ENCODE peak calls at places on chromosomes 11 and 22, in ten cellular contexts. P is astrocyte of the cerebellum, U is AG09309, A is adrenal gland, Q is mucosa of descending colon, C is Peyer's patch, K is HCT116, O is MM.1S, T is HFFc6, J is omental fat pad. R is an unnamed sample.

GRCh38 chr11:36822829-36823228 is 224.8 kb upstream of the RAG2 start:
- DNase-seq in T (no peak), C (no peak), O (no peak), K (no peak), Q (no peak), J (no peak), P (no peak), U (no peak), A (no peak), R (no peak)

GRCh38 chr22:49664371-49664881 is 163.2 kb downstream of the BRD1 start:
- DNase-seq in T (no peak), C (no peak), Q (no peak), K (no peak), A (no peak), J (no peak), U (no peak), P (no peak), O (no peak), R (no peak)

GRCh38 chr22:23074451-23074850 is 4.1 kb downstream of the GNAZ start:
- DNase-seq in J (no peak), P (no peak), K (no peak), A (no peak), O (no peak), C (no peak), Q (peak; percentile 6), U (no peak), T (no peak), R (no peak)

GRCh38 chr11:117931971-117932370 is 2.8 kb upstream of the TMPRSS13 start:
- DNase-seq in P (no peak), J (no peak), T (no peak), K (no peak), C (peak; percentile 21), Q (no peak), U (no peak), A (peak; percentile 7), O (no peak), R (no peak)

GRCh38 chr22:17388235-17388634 is 19.0 kb downstream of the CECR2 start:
- DNase-seq in J (no peak), U (no peak), A (no peak), Q (no peak), P (no peak), C (no peak), O (no peak), T (no peak), K (no peak), R (no peak)

GRCh38 chr22:47632646-47633045 is 870.2 kb downstream of the TBC1D22A start:
- DNase-seq in J (no peak), Q (no peak), C (no peak), U (no peak), K (no peak), P (no peak), A (no peak), O (no peak), T (no peak), R (no peak)

GRCh38 chr11:34140149-34140548 is 34.7 kb downstream of the NAT10 start:
- DNase-seq in P (no peak), C (no peak), Q (no peak), A (no peak), K (no peak), U (no peak), J (no peak), O (no peak), T (no peak), R (no peak)

GRCh38 chr11:72732329-72732728 is 19.9 kb downstream of the ARAP1 start:
- DNase-seq in Q (no peak), P (no peak), T (no peak), C (no peak), K (no peak), A (peak; percentile 88), J (no peak), O (no peak), U (no peak), R (no peak)

GRCh38 chr11:104564921-104565580 is 333.2 kb downstream of the CASP12 start:
- DNase-seq in K (no peak), O (no peak), C (no peak), Q (no peak), A (no peak), J (no peak), P (no peak), T (no peak), U (no peak), R (no peak)

GRCh38 chr11:78823588-78823987 is 248.9 kb upstream of the NARS2 start:
- DNase-seq in O (no peak), A (no peak), U (no peak), J (no peak), Q (no peak), T (no peak), C (no peak), K (no peak), P (no peak), R (no peak)

GRCh38 chr11:78828582-78829520 is 254.2 kb upstream of the NARS2 start:
- DNase-seq in P (no peak), K (no peak), O (no peak), A (peak; percentile 22), C (no peak), Q (no peak), T (no peak), U (peak; percentile 14), J (no peak), R (no peak)

GRCh38 chr11:78822931-78823423 is 248.3 kb upstream of the NARS2 start:
- DNase-seq in Q (no peak), O (no peak), A (no peak), P (no peak), C (no peak), K (no peak), J (no peak), T (no peak), U (no peak), R (no peak)

GRCh38 chr11:78821371-78822306 is 247.0 kb upstream of the NARS2 start:
- DNase-seq in O (no peak), C (no peak), K (no peak), U (no peak), Q (no peak), A (no peak), P (no peak), T (no peak), J (no peak), R (no peak)

DNA sequence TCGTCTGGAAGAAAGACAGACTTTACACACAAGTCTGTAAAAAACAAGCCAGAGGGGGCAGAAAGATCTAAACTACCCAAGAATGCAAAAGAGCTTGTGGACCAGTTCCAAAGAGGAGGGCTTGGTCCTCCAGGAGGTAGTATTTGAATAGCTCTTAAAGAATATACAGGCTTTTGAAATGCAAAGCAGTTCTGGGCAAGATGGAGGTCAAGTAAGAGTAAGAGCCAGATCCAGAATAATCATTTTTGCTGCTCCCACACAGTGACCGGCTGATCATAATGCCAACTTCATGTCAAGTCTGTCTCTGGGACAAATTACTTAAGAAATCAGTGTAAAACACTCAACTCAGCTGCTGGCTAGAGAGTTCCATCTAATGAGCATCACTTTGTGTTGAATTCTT is 250.9 kb upstream of the NARS2 start:
- DNase-seq in O (no peak), C (no peak), A (no peak), U (no peak), P (peak; percentile 72), K (no peak), J (no peak), T (no peak), Q (no peak), R (no peak)
- TF ChIP-seq CTCF in O (no peak), C (no peak), A (no peak), U (no peak), P (no peak), K (no peak), J (no peak), T (no peak), Q (no peak), R (no peak)

GRCh38 chr11:108588287-108588686 is 5.3 kb downstream of the EXPH5 start:
- DNase-seq in J (no peak), Q (no peak), U (no peak), O (no peak), A (no peak), K (no peak), P (no peak), C (no peak), T (no peak), R (no peak)
- TF ChIP-seq CTCF in J (no peak), Q (no peak), U (no peak), O (no peak), A (no peak), K (peak; percentile 16), P (no peak), C (no peak), T (no peak), R (no peak)

GRCh38 chr11:39361557-39361956 is 2097.9 kb downstream of the LRRC4C start:
- DNase-seq in P (no peak), K (no peak), C (no peak), Q (no peak), U (no peak), T (no peak), A (no peak), O (no peak), J (no peak), R (no peak)

GRCh38 chr11:39367526-39367925 is 2091.9 kb downstream of the LRRC4C start:
- DNase-seq in U (no peak), P (no peak), J (no peak), C (no peak), T (no peak), O (no peak), A (no peak), K (no peak), Q (no peak), R (no peak)

GRCh38 chr11:39365809-39366436 is 2093.5 kb downstream of the LRRC4C start:
- DNase-seq in T (peak; percentile 8), K (no peak), A (no peak), Q (no peak), J (no peak), P (peak; percentile 5), O (no peak), C (no peak), U (no peak), R (no peak)
- TF ChIP-seq CTCF in T (peak; percentile 28), K (no peak), A (peak; percentile 45), Q (no peak), J (no peak), P (no peak), O (no peak), C (no peak), U (no peak), R (no peak)

GRCh38 chr11:11843642-11844041 is 1.9 kb downstream of the USP47 start:
- DNase-seq in C (no peak), O (no peak), U (no peak), A (no peak), Q (no peak), K (no peak), J (no peak), T (no peak), P (no peak), R (no peak)

GRCh38 chr11:11841121-11841604 is 609 bp upstream of the USP47 start:
- DNase-seq in O (no peak), C (no peak), J (no peak), K (peak; percentile 16), U (no peak), Q (peak; percentile 75), T (no peak), A (no peak), P (no peak), R (peak; percentile 26)

GRCh38 chr11:11843233-11843632 is 1.5 kb downstream of the USP47 start:
- DNase-seq in C (no peak), O (no peak), Q (no peak), P (no peak), J (no peak), T (peak; percentile 72), K (no peak), U (peak; percentile 61), A (no peak), R (no peak)

GRCh38 chr11:11842426-11843008 is 745 bp downstream of the USP47 start:
- DNase-seq in P (no peak), A (peak; percentile 61), J (no peak), T (peak; percentile 75), K (peak; percentile 53), O (peak; percentile 83), C (no peak), U (peak; percentile 70), Q (peak; percentile 75), R (no peak)

GRCh38 chr11:11841605-11842425 is at the start of gene USP47:
- DNase-seq in C (peak; percentile 95), A (peak; percentile 90), J (peak; percentile 78), P (peak; percentile 55), T (peak; percentile 81), Q (peak; percentile 95), O (peak; percentile 89), K (peak; percentile 76), U (no peak), R (peak; percentile 97)
- TF ChIP-seq CTCF in C (no peak), A (peak; percentile 76), J (no peak), P (peak; percentile 72), T (peak; percentile 74), Q (peak; percentile 24), O (peak; percentile 54), K (peak; percentile 48), U (peak; percentile 69), R (peak; percentile 50)

R was measured in nephron progenitor cell.